ENCODE peak calls at places on chromosomes 4 and X, in nine cellular contexts. J is cardiac muscle cell, P is heart left ventricle, T is DND-41, O is K562, C is astrocyte, M is body of pancreas, I is transverse colon, N is uterus. F is an unnamed sample. For H3K36me3 and H3K27me3, the result is how much of the 10 kb centered on the place peaks cover.

GRCh38 chr4:188262464-188262863 is 123.2 kb downstream of the TRIML1 start:
- DNase-seq in M (no peak), O (no peak), P (no peak), T (no peak), I (no peak), C (no peak), J (no peak), N (no peak), F (peak)

GRCh38 chr4:157172011-157172410 is 48.5 kb upstream of the GRIA2 start:
- DNase-seq in I (no peak), J (no peak), N (no peak), P (no peak), C (peak), T (no peak), M (no peak), O (no peak), F (peak)

GRCh38 chr4:20773144-20773997 is 73.1 kb downstream of the PACRGL start:
- DNase-seq in M (peak), T (peak), I (peak), J (peak), C (peak), O (peak), N (peak), P (no peak), F (peak)

GRCh38 chr4:41957634-41958033 is 22.4 kb downstream of the TMEM33 start:
- DNase-seq in I (no peak), O (peak), J (peak), M (no peak), C (no peak), T (peak), N (no peak), P (no peak), F (peak)

GRCh38 chr4:176838611-176839411 is 46.1 kb upstream of the VEGFC start:
- DNase-seq in I (no peak), C (peak), M (no peak), O (no peak), J (no peak), T (no peak), N (no peak), P (peak), F (peak)

GRCh38 chr4:66852843-66853242 is 692.5 kb downstream of the CENPC start:
- DNase-seq in O (no peak), J (no peak), T (peak), I (no peak), N (no peak), C (no peak), P (no peak), M (no peak), F (no peak)

GRCh38 chrX:118702741-118703140 is 24.7 kb upstream of the IL13RA1 start:
- DNase-seq in N (no peak), T (no peak), O (no peak), I (no peak), P (no peak), M (no peak), C (peak), J (no peak), F (peak)

GRCh38 chrX:153735274-153735673 is 10.6 kb downstream of the ABCD1 start:
- DNase-seq in I (no peak), T (no peak), M (no peak), P (no peak), O (peak), N (no peak), J (no peak), C (no peak), F (peak)

GRCh38 chr4:94613248-94613647 is 144.5 kb upstream of the BMPR1B start:
- DNase-seq in J (no peak), P (no peak), N (no peak), O (no peak), M (no peak), T (no peak), I (no peak), C (no peak), F (no peak)

GRCh38 chr4:103443324-103443723 is 245.2 kb upstream of the CENPE start:
- DNase-seq in M (no peak), I (no peak), T (no peak), P (no peak), O (no peak), J (no peak), N (no peak), C (no peak), F (peak)

GRCh38 chr4:149896428-149896827 is 80.8 kb upstream of the IQCM start:
- DNase-seq in J (peak), N (no peak), I (no peak), P (peak), T (no peak), C (peak), O (no peak), M (no peak), F (peak)

GRCh38 chrX:16487620-16488380 is 162.2 kb upstream of the S100G start:
- DNase-seq in J (no peak), O (no peak), M (no peak), N (no peak), C (peak), I (no peak), P (no peak), T (no peak), F (peak)

GRCh38 chrX:42944381-42944998 is 166.5 kb upstream of the PPP1R2C start:
- DNase-seq in M (no peak), N (no peak), O (no peak), I (no peak), C (no peak), J (no peak), T (peak), P (no peak), F (no peak)

GRCh38 chr4:152640058-152640921 is 39.5 kb downstream of the TMEM154 start:
- DNase-seq in P (no peak), I (no peak), O (peak), J (peak), M (peak), T (no peak), N (no peak), C (no peak), F (peak)

DNA sequence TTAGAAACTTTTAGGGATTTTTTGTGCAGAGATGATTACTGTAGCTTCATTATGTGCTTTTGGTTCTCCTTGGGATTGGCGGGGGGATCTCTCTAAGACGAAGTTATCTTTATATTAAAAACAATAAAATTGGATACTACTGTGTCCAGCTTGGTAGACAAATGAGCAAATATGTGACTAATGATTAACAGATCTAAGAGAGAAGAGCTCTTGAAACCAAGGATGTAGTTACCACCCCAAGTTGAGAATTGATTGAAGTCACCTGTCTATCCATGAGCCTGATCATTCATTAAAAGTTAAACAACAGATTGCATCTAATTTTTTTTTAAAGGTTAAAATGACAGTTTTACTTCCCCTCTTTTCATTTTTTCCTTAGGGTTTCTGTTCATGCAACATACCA is 8.7 kb downstream of the PAICS start:
- DNase-seq in I (no peak), J (no peak), N (no peak), M (no peak), P (no peak), C (no peak), T (no peak), O (no peak), F (no peak)
- H3K36me3 ChIP-seq in I (under half), J (half or more), N (under half), M (under half), P (under half), C (under half), T (half or more), O (half or more), F (under half)

GRCh38 chr4:154018659-154019058 is 229.8 kb upstream of the SFRP2 start:
- DNase-seq in J (peak), N (no peak), M (no peak), C (no peak), I (no peak), O (peak), T (peak), P (no peak), F (no peak)
- TF ChIP-seq CTCF in J (no peak), N (no peak), M (no peak), C (no peak), I (no peak), O (peak), T (peak), P (no peak), F (no peak)

GRCh38 chr4:16226816-16227461 is 668 bp upstream of the TAPT1 start:
- DNase-seq in J (peak), P (peak), I (peak), T (peak), M (peak), O (peak), C (peak), N (peak), F (no peak)
- H3K27me3 ChIP-seq in J (under half), P (under half), I (under half), T (under half), M (under half), O (under half), C (under half), N (under half), F (under half)

DNA sequence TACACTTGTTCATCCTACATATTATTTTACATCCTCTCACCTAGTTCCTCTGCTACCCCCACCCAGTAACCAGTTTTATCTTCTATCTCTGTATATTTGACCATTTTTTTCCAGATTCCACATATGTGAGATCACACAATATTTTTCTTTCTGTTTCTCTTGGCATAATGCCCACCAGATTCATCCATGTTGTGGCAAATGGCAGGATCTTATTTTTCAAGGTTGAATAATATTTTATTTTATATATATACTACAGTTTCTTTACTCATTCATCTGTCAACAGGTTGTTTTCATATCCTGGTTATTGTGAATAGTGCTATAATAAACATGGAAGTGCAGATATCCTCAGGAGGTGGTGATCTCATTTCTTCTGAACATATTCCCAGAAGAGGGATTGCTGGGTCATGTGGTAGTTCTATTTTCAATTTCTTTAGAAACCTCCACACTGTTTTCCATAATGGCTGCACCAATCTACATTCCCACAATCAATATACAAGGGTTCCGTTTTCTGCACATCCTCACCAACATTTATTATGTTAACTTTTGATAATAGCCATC is 48.2 kb downstream of the THAP9 start:
- DNase-seq in T (no peak), N (no peak), M (no peak), I (no peak), P (no peak), J (no peak), O (no peak), C (peak), F (peak)
- H3K36me3 ChIP-seq in T (half or more), N (under half), M (under half), I (under half), P (under half), J (under half), O (under half), C (under half), F (under half)

GRCh38 chr4:25973346-25973745 is 59.3 kb downstream of the SMIM20 start:
- DNase-seq in O (no peak), J (no peak), N (no peak), M (no peak), C (no peak), T (no peak), I (no peak), P (no peak), F (no peak)

GRCh38 chr4:25977397-25978170 is 63.6 kb downstream of the SMIM20 start:
- DNase-seq in O (no peak), C (no peak), P (no peak), N (no peak), J (no peak), I (no peak), T (no peak), M (no peak), F (no peak)

GRCh38 chr4:25978327-25978726 is 64.3 kb downstream of the SMIM20 start:
- DNase-seq in I (no peak), N (no peak), J (no peak), O (no peak), M (no peak), C (no peak), P (no peak), T (no peak), F (no peak)

GRCh38 chr4:25981749-25982148 is 67.7 kb downstream of the SMIM20 start:
- DNase-seq in J (no peak), M (no peak), C (no peak), T (no peak), N (no peak), I (no peak), P (peak), O (no peak), F (peak)

DNA sequence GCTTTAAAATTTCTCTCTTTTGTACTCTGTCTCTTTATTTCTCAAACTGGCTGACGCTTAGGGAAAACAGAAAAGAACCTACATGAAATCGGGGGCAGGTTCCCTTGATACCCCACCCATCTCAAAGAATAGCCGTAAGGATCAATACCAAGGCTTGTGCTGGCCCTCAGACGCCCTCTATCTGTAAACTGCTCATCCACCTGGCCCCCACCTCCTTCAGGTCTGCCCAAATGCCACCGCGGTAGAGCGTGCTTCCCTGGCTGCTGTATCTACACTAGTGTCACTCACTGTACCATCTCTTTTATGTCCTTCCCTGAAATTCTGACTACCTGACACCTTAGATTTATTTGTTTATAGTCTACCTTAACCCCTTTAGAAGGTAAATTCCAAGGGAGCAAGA is 62.8 kb downstream of the SMIM20 start:
- DNase-seq in J (no peak), T (no peak), M (no peak), P (no peak), O (no peak), C (no peak), N (no peak), I (no peak), F (no peak)
- TF ChIP-seq CTCF in J (no peak), T (no peak), M (no peak), P (no peak), O (no peak), C (no peak), N (no peak), I (no peak), F (no peak)

GRCh38 chr4:2412885-2413716 is 5.3 kb downstream of the ZFYVE28 start:
- DNase-seq in J (peak), P (peak), O (peak), T (peak), N (peak), I (peak), C (peak), M (peak), F (peak)

GRCh38 chr4:2413821-2414610 is 4.4 kb downstream of the ZFYVE28 start:
- DNase-seq in M (no peak), P (peak), J (no peak), C (no peak), T (no peak), N (no peak), O (peak), I (peak), F (peak)

GRCh38 chr4:2411786-2412510 is 6.5 kb downstream of the ZFYVE28 start:
- DNase-seq in O (no peak), M (no peak), I (no peak), P (peak), J (no peak), C (no peak), T (no peak), N (no peak), F (no peak)

GRCh38 chr4:2415213-2415612 is 3.2 kb downstream of the ZFYVE28 start:
- DNase-seq in J (no peak), I (no peak), N (no peak), M (no peak), C (no peak), O (no peak), P (no peak), T (no peak), F (no peak)

DNA sequence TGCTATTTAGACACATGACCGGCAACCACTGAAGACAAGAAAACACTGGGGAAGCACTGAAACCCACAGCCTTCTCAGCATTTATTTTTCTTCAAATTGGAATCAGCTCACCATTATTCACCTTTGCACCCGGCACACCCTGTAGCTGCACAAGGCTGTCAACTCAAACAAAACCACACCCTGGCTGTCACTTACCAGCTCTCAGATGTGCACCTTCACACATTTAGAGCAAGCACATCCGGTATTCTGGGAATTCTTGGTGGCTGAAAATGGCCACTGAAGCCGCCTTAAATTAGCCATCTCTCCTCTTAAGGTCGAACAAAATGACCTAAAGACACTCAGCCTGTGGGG is 5.9 kb downstream of the ZFYVE28 start:
- DNase-seq in P (no peak), N (no peak), O (peak), I (peak), T (peak), J (no peak), M (no peak), C (no peak), F (no peak)
- H3K27me3 ChIP-seq in P (under half), N (under half), O (under half), I (under half), T (under half), J (half or more), M (under half), C (under half), F (under half)

GRCh38 chrX:71543316-71543715 is 10.4 kb downstream of the OGT start:
- DNase-seq in J (no peak), M (no peak), P (no peak), N (no peak), I (no peak), T (no peak), O (no peak), C (peak), F (peak)
- H3K36me3 ChIP-seq in J (under half), M (under half), P (half or more), N (under half), I (under half), T (half or more), O (half or more), C (under half), F (under half)

DNA sequence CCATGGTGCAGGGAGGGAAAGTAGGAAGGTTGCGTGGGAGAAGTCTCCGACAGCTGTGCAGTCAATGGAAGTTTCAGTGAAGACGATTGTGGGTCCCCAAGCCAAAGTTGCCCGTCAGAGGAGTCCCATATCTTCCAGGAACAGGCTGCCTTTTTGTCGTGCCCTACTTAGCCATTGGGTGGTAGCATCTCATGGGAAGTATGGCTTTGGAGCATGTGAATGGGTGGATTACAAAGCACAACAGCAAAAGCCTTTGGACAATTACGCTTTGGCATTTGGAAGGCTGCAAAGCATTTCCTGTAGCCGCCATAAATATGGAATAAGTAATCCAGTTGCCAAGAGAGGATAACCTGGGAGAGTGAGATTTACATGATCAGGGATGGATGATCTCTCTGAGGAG is 300.7 kb upstream of the BOD1L1 start:
- DNase-seq in C (no peak), I (no peak), M (no peak), P (no peak), J (no peak), T (no peak), O (no peak), N (no peak), F (no peak)
- TF ChIP-seq CTCF in C (no peak), I (no peak), M (no peak), P (no peak), J (no peak), T (no peak), O (no peak), N (no peak), F (no peak)

GRCh38 chr4:3781193-3781886 is 15.2 kb downstream of the ADRA2C start:
- DNase-seq in I (no peak), J (no peak), N (no peak), P (no peak), T (peak), C (no peak), O (peak), M (no peak), F (no peak)
- H3K27me3 ChIP-seq in I (under half), J (under half), N (under half), P (half or more), T (under half), C (under half), O (under half), M (under half), F (under half)

F was measured in bronchial epithelial cell.